ENCODE peak calls at places on chromosomes 6 and 20, in eight cellular contexts. Z, I, D, A, M, Q, E and L are unnamed samples.

GRCh38 chr20:19460386-19460785 is 247.9 kb downstream of the SLC24A3 start:
- DNase-seq in Z (no peak), I (no peak), D (no peak), A (no peak), M (no peak), Q (no peak), E (no peak), L (no peak)

GRCh38 chr6:168865-169455 is 123.3 kb upstream of the DUSP22 start:
- DNase-seq in Z (no peak), I (no peak), D (no peak), A (no peak), M (peak), Q (no peak), E (no peak), L (no peak)

GRCh38 chr6:85006362-85006761 is 242.0 kb upstream of the TBX18 start:
- DNase-seq in Z (no peak), I (no peak), D (no peak), A (no peak), M (no peak), Q (no peak), E (no peak), L (no peak)

GRCh38 chr6:130752292-130752691 is 74.9 kb upstream of the SMLR1 start:
- DNase-seq in Z (no peak), I (no peak), D (no peak), A (no peak), M (no peak), Q (no peak), E (no peak), L (no peak)

GRCh38 chr6:39347906-39348585 is 25.5 kb upstream of the KCNK16 start:
- DNase-seq in Z (peak), I (peak), D (peak), A (peak), M (peak), Q (peak), E (peak), L (peak)

GRCh38 chr20:24633026-24633425 is 163.6 kb downstream of the SYNDIG1 start:
- DNase-seq in Z (no peak), I (no peak), D (no peak), A (no peak), M (peak), Q (no peak), E (no peak), L (no peak)

GRCh38 chr20:25040438-25040831 is 17.5 kb downstream of the ACSS1 start:
- DNase-seq in Z (no peak), I (no peak), D (peak), A (no peak), M (no peak), Q (no peak), E (peak), L (no peak)

GRCh38 chr6:148998704-148999103 is 251.9 kb downstream of the UST start:
- DNase-seq in Z (no peak), I (no peak), D (no peak), A (no peak), M (no peak), Q (no peak), E (no peak), L (no peak)

GRCh38 chr6:54801669-54802068 is 44.9 kb upstream of the FAM83B start:
- DNase-seq in Z (no peak), I (no peak), D (no peak), A (no peak), M (peak), Q (no peak), E (peak), L (no peak)

GRCh38 chr20:22575087-22575721 is 9.2 kb downstream of the FOXA2 start:
- DNase-seq in Z (no peak), I (no peak), D (no peak), A (no peak), M (no peak), Q (no peak), E (no peak), L (no peak)

GRCh38 chr6:39422273-39422672 is 99.8 kb upstream of the KCNK16 start:
- DNase-seq in Z (no peak), I (no peak), D (no peak), A (no peak), M (no peak), Q (no peak), E (no peak), L (no peak)

GRCh38 chr6:7219310-7219709 is 93.7 kb downstream of the SSR1 start:
- DNase-seq in Z (no peak), I (peak), D (no peak), A (no peak), M (peak), Q (no peak), E (no peak), L (no peak)

GRCh38 chr6:27188885-27189418 is 58.5 kb upstream of the PRSS16 start:
- DNase-seq in Z (peak), I (peak), D (no peak), A (peak), M (peak), Q (peak), E (peak), L (no peak)

GRCh38 chr6:41441598-41442205 is 104.5 kb upstream of the FOXP4 start:
- DNase-seq in Z (no peak), I (no peak), D (no peak), A (no peak), M (no peak), Q (peak), E (no peak), L (no peak)

GRCh38 chr6:108117427-108118358 is 43.2 kb upstream of the OSTM1 start:
- DNase-seq in Z (no peak), I (no peak), D (no peak), A (peak), M (no peak), Q (peak), E (no peak), L (no peak)

GRCh38 chr20:5844063-5844681 is 94.0 kb downstream of the SHLD1 start:
- DNase-seq in Z (peak), I (no peak), D (no peak), A (no peak), M (peak), Q (no peak), E (no peak), L (no peak)

GRCh38 chr20:5535211-5535756 is 214.9 kb upstream of the SHLD1 start:
- DNase-seq in Z (no peak), I (no peak), D (no peak), A (no peak), M (peak), Q (no peak), E (peak), L (no peak)

GRCh38 chr6:97133071-97133470 is 149.9 kb downstream of the MMS22L start:
- DNase-seq in Z (no peak), I (no peak), D (no peak), A (no peak), M (peak), Q (no peak), E (no peak), L (no peak)

GRCh38 chr6:127483399-127484055 is 24.3 kb upstream of the KIAA0408 start:
- DNase-seq in Z (no peak), I (no peak), D (no peak), A (peak), M (no peak), Q (no peak), E (no peak), L (no peak)

GRCh38 chr6:106063448-106063850 is 22.7 kb upstream of the PRDM1 start:
- DNase-seq in Z (no peak), I (no peak), D (no peak), A (no peak), M (peak), Q (no peak), E (no peak), L (no peak)

GRCh38 chr20:24131684-24132083 is 143.1 kb upstream of the GGTLC1 start:
- DNase-seq in Z (no peak), I (no peak), D (no peak), A (no peak), M (no peak), Q (no peak), E (no peak), L (no peak)

GRCh38 chr6:26173836-26174144 is 86.6 kb downstream of the HFE start:
- DNase-seq in Z (no peak), I (no peak), D (no peak), A (no peak), M (no peak), Q (no peak), E (no peak), L (no peak)

GRCh38 chr6:21885532-21886089 is 292.1 kb downstream of the SOX4 start:
- DNase-seq in Z (no peak), I (no peak), D (no peak), A (no peak), M (peak), Q (peak), E (peak), L (peak)

GRCh38 chr6:132648828-132649227 is 10.2 kb downstream of the TAAR1 start:
- DNase-seq in Z (no peak), I (no peak), D (no peak), A (no peak), M (no peak), Q (no peak), E (no peak), L (no peak)

GRCh38 chr6:148758492-148758891 is 11.7 kb downstream of the UST start:
- DNase-seq in Z (peak), I (peak), D (no peak), A (no peak), M (no peak), Q (no peak), E (no peak), L (no peak)

GRCh38 chr6:123804771-123805540 is 1.3 kb downstream of the NKAIN2 start:
- DNase-seq in Z (no peak), I (no peak), D (no peak), A (no peak), M (no peak), Q (no peak), E (no peak), L (no peak)

GRCh38 chr6:81772741-81773140 is 20.3 kb upstream of the TENT5A start:
- DNase-seq in Z (no peak), I (no peak), D (no peak), A (no peak), M (peak), Q (no peak), E (no peak), L (no peak)

GRCh38 chr6:2110504-2110903 is 134.9 kb downstream of the GMDS start:
- DNase-seq in Z (no peak), I (no peak), D (no peak), A (no peak), M (no peak), Q (no peak), E (no peak), L (no peak)

GRCh38 chr6:111411978-111412574 is 70.9 kb downstream of the REV3L start:
- DNase-seq in Z (no peak), I (no peak), D (no peak), A (no peak), M (no peak), Q (no peak), E (no peak), L (no peak)

GRCh38 chr6:107537559-107537958 is 47.6 kb downstream of the SOBP start:
- DNase-seq in Z (no peak), I (no peak), D (no peak), A (no peak), M (no peak), Q (no peak), E (no peak), L (no peak)

GRCh38 chr6:108157234-108157971 is 8.4 kb upstream of the NR2E1 start:
- DNase-seq in Z (no peak), I (no peak), D (no peak), A (peak), M (no peak), Q (peak), E (no peak), L (no peak)

GRCh38 chr6:18342223-18342622 is 44.9 kb upstream of the RNF144B start:
- DNase-seq in Z (no peak), I (no peak), D (no peak), A (no peak), M (peak), Q (no peak), E (no peak), L (no peak)

GRCh38 chr6:17429381-17430061 is 36.1 kb downstream of the CAP2 start:
- DNase-seq in Z (no peak), I (no peak), D (no peak), A (no peak), M (no peak), Q (no peak), E (peak), L (no peak)

GRCh38 chr20:58222446-58222845 is 6.0 kb downstream of the ANKRD60 start:
- DNase-seq in Z (no peak), I (no peak), D (no peak), A (no peak), M (no peak), Q (no peak), E (no peak), L (no peak)

GRCh38 chr20:58216334-58216733 is 12.1 kb downstream of the ANKRD60 start:
- DNase-seq in Z (no peak), I (no peak), D (no peak), A (no peak), M (no peak), Q (no peak), E (no peak), L (no peak)

GRCh38 chr20:58223358-58223941 is 5.0 kb downstream of the ANKRD60 start:
- DNase-seq in Z (no peak), I (no peak), D (no peak), A (no peak), M (no peak), Q (no peak), E (no peak), L (no peak)

GRCh38 chr20:58218665-58219341 is 9.7 kb downstream of the ANKRD60 start:
- DNase-seq in Z (no peak), I (no peak), D (no peak), A (no peak), M (no peak), Q (no peak), E (no peak), L (no peak)

DNA sequence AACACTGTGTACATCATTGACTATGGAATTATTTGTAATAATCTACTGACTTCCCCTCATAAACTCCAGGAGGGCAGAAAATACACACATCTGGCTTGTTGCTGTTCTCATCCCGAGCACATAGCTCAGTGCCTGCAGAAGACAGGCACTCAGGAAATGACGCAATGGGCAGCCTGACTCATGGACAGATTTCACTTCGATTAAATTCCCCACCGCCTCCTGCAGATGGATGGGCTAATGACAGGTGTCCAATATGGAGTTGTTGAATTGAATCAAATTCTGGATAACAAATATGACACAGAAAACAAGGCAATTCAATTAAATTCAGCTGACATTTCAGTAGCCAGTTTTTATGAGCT is 9.1 kb downstream of the ANKRD60 start:
- DNase-seq in Z (no peak), I (no peak), D (no peak), A (no peak), M (peak), Q (no peak), E (no peak), L (no peak)
- TF ChIP-seq CTCF in Z (no peak), I (no peak), D (no peak), A (no peak), M (no peak), Q (no peak), E (no peak), L (no peak)

GRCh38 chr20:9460518-9460917 is 53.9 kb upstream of the LAMP5 start:
- DNase-seq in Z (no peak), I (no peak), D (no peak), A (no peak), M (peak), Q (no peak), E (no peak), L (no peak)

GRCh38 chr20:9457055-9457454 is 57.3 kb upstream of the LAMP5 start:
- DNase-seq in Z (no peak), I (no peak), D (no peak), A (no peak), M (peak), Q (no peak), E (no peak), L (no peak)

GRCh38 chr20:9454781-9455180 is 59.6 kb upstream of the LAMP5 start:
- DNase-seq in Z (no peak), I (no peak), D (no peak), A (no peak), M (peak), Q (no peak), E (no peak), L (no peak)

DNA sequence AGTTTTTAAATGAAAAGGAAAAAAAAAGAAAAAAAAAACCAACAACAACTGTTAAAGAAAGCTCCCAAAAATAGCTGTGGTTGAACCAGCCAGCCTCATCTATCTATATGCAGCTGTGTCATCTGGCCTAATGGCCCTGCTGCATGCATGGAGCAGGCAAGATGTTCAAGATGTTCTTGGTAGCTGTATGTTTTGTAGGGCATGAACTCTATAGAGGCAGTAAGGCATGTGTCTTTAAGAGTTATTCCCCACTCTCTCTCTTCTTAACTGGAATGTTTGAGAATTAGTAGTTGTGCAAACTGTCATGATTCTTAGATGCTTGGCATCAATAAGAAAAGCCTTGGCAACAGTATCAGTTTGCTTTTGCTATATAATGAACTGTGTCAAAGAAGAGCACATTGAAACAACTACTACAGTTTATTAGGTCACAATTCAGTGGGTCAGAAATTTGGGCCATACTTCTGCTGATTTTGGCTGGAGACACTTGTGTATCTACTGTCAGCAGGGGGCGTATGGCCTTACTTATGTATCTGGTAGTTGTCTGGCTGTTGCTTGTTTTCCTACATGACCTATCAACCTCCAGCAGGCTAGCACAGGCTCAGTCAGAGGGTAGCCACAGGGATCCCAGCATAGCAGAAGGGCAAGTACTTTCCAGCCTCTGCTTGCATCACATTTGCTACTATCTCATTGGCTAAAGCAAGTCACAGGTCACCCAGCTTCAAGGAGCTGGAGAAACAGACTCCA is 56.1 kb upstream of the LAMP5 start:
- DNase-seq in Z (no peak), I (no peak), D (no peak), A (peak), M (peak), Q (no peak), E (no peak), L (no peak)
- TF ChIP-seq CTCF in Z (no peak), I (no peak), D (no peak), A (no peak), M (peak), Q (peak), E (peak), L (peak)

GRCh38 chr6:11750682-11751081 is 27.9 kb downstream of the ADTRP start:
- DNase-seq in Z (no peak), I (no peak), D (no peak), A (no peak), M (no peak), Q (no peak), E (no peak), L (no peak)

GRCh38 chr6:11744753-11745152 is 33.9 kb downstream of the ADTRP start:
- DNase-seq in Z (no peak), I (no peak), D (no peak), A (no peak), M (no peak), Q (no peak), E (peak), L (no peak)

GRCh38 chr6:11747021-11747420 is 31.6 kb downstream of the ADTRP start:
- DNase-seq in Z (no peak), I (no peak), D (no peak), A (no peak), M (no peak), Q (no peak), E (no peak), L (no peak)

GRCh38 chr6:11752350-11752749 is 26.3 kb downstream of the ADTRP start:
- DNase-seq in Z (no peak), I (no peak), D (no peak), A (no peak), M (no peak), Q (no peak), E (no peak), L (no peak)

DNA sequence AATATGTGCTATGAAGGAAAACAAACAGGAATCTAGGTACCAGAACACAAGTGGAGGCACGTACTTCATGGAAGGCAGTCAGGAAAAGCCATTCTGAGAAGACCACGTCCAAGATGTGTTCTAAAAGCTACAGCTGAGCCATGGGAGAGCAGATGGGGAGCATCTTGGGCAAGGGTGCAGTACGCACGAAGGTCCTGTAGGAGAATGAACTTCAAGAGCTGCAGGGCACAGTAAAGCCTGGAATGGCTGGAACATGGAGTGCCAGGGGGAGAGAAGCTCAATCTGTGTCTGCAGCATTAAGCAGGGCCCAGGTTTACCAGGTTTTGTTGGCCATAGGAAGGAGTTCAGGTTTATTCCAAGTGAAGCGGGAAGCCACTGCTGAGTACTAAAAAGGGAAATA is 30.0 kb downstream of the ADTRP start:
- DNase-seq in Z (no peak), I (no peak), D (no peak), A (no peak), M (no peak), Q (no peak), E (no peak), L (no peak)
- TF ChIP-seq CTCF in Z (no peak), I (no peak), D (no peak), A (no peak), M (no peak), Q (no peak), E (no peak), L (no peak)

GRCh38 chr6:44627091-44627878 is 239.8 kb downstream of the CDC5L start:
- DNase-seq in Z (no peak), I (no peak), D (no peak), A (peak), M (no peak), Q (peak), E (no peak), L (no peak)
- TF ChIP-seq CTCF in Z (no peak), I (no peak), D (no peak), A (no peak), M (no peak), Q (no peak), E (no peak), L (no peak)

GRCh38 chr6:33076406-33076934 is 680 bp downstream of the HLA-DPB1 start:
- DNase-seq in Z (no peak), I (no peak), D (no peak), A (no peak), M (no peak), Q (no peak), E (no peak), L (no peak)
- TF ChIP-seq CTCF in Z (no peak), I (no peak), D (no peak), A (no peak), M (no peak), Q (no peak), E (no peak), L (no peak)

DNA sequence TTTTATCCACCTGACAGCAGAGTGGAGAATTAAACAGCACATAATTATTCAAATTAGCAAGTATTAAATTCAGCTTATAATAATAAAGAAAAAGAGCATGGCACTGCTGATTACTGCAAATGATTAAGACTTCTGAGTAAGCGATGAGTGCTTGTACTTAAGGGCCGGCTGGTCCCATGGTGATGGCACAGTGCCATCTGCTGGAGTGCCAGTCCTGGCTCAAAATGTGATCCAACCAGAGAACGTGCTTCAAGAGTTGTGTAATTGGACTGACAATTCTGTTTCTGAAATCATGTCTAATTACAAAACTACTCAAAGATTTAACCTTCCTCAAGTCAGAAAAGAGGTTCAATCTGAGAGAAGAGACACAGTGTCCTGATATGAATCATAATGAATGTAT is 181.6 kb upstream of the RGS17 start:
- DNase-seq in Z (peak), I (no peak), D (no peak), A (peak), M (peak), Q (peak), E (no peak), L (no peak)
- TF ChIP-seq CTCF in Z (no peak), I (no peak), D (no peak), A (no peak), M (peak), Q (peak), E (peak), L (peak)